ENCODE peak calls at places on chromosomes 5 and 9, in five cellular contexts. Q is NCI-H1417, Y is NT2/D1, C is NCI-H1105, K is head of caudate nucleus. B is an unnamed sample.

GRCh38 chr9:78668148-78668825 is 371.4 kb downstream of the PSAT1 start:
- DNase-seq in Q (no peak), Y (no peak), C (no peak), K (no peak), B (no peak)

GRCh38 chr5:10301842-10302610 is 5.7 kb downstream of the CMBL start:
- DNase-seq in Q (no peak), Y (no peak), C (peak; percentile 58), K (peak; percentile 28), B (peak; percentile 66)

GRCh38 chr5:176392526-176392925 is 4.0 kb downstream of the HIGD2A start:
- DNase-seq in Q (no peak), Y (no peak), C (no peak), K (no peak), B (no peak)

GRCh38 chr9:2764371-2764770 is 47.1 kb downstream of the KCNV2 start:
- DNase-seq in Q (no peak), Y (no peak), C (no peak), K (no peak), B (no peak)

GRCh38 chr5:171624396-171624795 is 161.2 kb upstream of the SMIM23 start:
- DNase-seq in Q (no peak), Y (no peak), C (no peak), K (no peak), B (no peak)

GRCh38 chr5:152297866-152298265 is 107.2 kb downstream of the NMUR2 start:
- DNase-seq in Q (no peak), Y (no peak), C (no peak), K (no peak), B (no peak)

GRCh38 chr5:154755361-154756202 is at the start of gene LARP1:
- DNase-seq in Q (peak; percentile 20), Y (no peak), C (peak; percentile 5), K (peak; percentile 28), B (no peak)

GRCh38 chr5:44875661-44876250 is 67.0 kb downstream of the MRPS30 start:
- DNase-seq in Q (no peak), Y (no peak), C (no peak), K (no peak), B (no peak)

GRCh38 chr9:126376311-126376902 is 49.8 kb downstream of the MVB12B start:
- DNase-seq in Q (no peak), Y (no peak), C (peak; percentile 77), K (peak; percentile 84), B (no peak)

GRCh38 chr5:154286557-154286956 is 96.0 kb downstream of the GALNT10 start:
- DNase-seq in Q (no peak), Y (no peak), C (no peak), K (no peak), B (no peak)

GRCh38 chr5:53783624-53784228 is 223.3 kb downstream of the NDUFS4 start:
- DNase-seq in Q (no peak), Y (no peak), C (no peak), K (no peak), B (no peak)

GRCh38 chr5:392431-392988 is 50.5 kb upstream of the EXOC3 start:
- DNase-seq in Q (no peak), Y (peak; percentile 15), C (no peak), K (no peak), B (no peak)

GRCh38 chr5:173809014-173809413 is 79.1 kb upstream of the CPEB4 start:
- DNase-seq in Q (no peak), Y (no peak), C (no peak), K (no peak), B (no peak)

GRCh38 chr9:127032256-127032655 is 90.2 kb downstream of the ANGPTL2 start:
- DNase-seq in Q (no peak), Y (no peak), C (no peak), K (no peak), B (no peak)

GRCh38 chr5:7361593-7361992 is 34.3 kb upstream of the ADCY2 start:
- DNase-seq in Q (no peak), Y (no peak), C (no peak), K (no peak), B (no peak)

GRCh38 chr5:43073597-43074546 is 33.8 kb upstream of the ANXA2R start:
- DNase-seq in Q (peak; percentile 90), Y (peak; percentile 15), C (peak; percentile 48), K (no peak), B (peak; percentile 4)

GRCh38 chr5:143135832-143136551 is 267.5 kb downstream of the NR3C1 start:
- DNase-seq in Q (no peak), Y (no peak), C (no peak), K (no peak), B (no peak)

GRCh38 chr9:135241381-135242380 is 154.2 kb downstream of the OLFM1 start:
- DNase-seq in Q (no peak), Y (no peak), C (no peak), K (no peak), B (no peak)

B was measured in NCI-H1092.